ENCODE peak calls at places on chromosome 9, in ten cellular contexts. One of them, this sample, is unnamed.

GRCh38 chr9:115121140-115121710 is 3.3 kb upstream of the TNC start:
- DNase-seq in WTC11: no peak
- DNase-seq in HepG2: no peak
- DNase-seq in breast epithelium: no peak
- DNase-seq in endothelial cell of umbilical vein: no peak
- DNase-seq in GM23338: no peak
- DNase-seq in HuH-7: no peak
- DNase-seq in activated B cell treated with CpG ODN at 0.5 μM for 24 hours: no peak
- DNase-seq in stimulated activated CD4-positive, alpha-beta T cell treated with anti-CD3 and anti-CD28 coated beads, Interleukin-1b, Interleukin-23, amount 100 ng/mL, for 1 hour: no peak
- DNase-seq in DMS53: peak
- DNase-seq in this sample: no peak

GRCh38 chr9:114430443-114430842 is 42.7 kb upstream of the AKNA start:
- DNase-seq in WTC11: no peak
- DNase-seq in HepG2: no peak
- DNase-seq in breast epithelium: no peak
- DNase-seq in endothelial cell of umbilical vein: no peak
- DNase-seq in GM23338: no peak
- DNase-seq in HuH-7: no peak
- DNase-seq in activated B cell treated with CpG ODN at 0.5 μM for 24 hours: no peak
- DNase-seq in stimulated activated CD4-positive, alpha-beta T cell treated with anti-CD3 and anti-CD28 coated beads, Interleukin-1b, Interleukin-23, amount 100 ng/mL, for 1 hour: no peak
- DNase-seq in DMS53: peak
- DNase-seq in this sample: peak

GRCh38 chr9:134962065-134962997 is 44.6 kb upstream of the FCN1 start:
- DNase-seq in WTC11: no peak
- DNase-seq in HepG2: no peak
- DNase-seq in breast epithelium: peak
- DNase-seq in endothelial cell of umbilical vein: no peak
- DNase-seq in GM23338: no peak
- DNase-seq in HuH-7: no peak
- DNase-seq in activated B cell treated with CpG ODN at 0.5 μM for 24 hours: no peak
- DNase-seq in stimulated activated CD4-positive, alpha-beta T cell treated with anti-CD3 and anti-CD28 coated beads, Interleukin-1b, Interleukin-23, amount 100 ng/mL, for 1 hour: no peak
- DNase-seq in DMS53: no peak
- DNase-seq in this sample: no peak

GRCh38 chr9:122810306-122810946 is 10.5 kb downstream of the OR1K1 start:
- DNase-seq in WTC11: peak
- DNase-seq in HepG2: peak
- DNase-seq in breast epithelium: peak
- DNase-seq in endothelial cell of umbilical vein: peak
- DNase-seq in GM23338: peak
- DNase-seq in HuH-7: peak
- DNase-seq in activated B cell treated with CpG ODN at 0.5 μM for 24 hours: peak
- DNase-seq in stimulated activated CD4-positive, alpha-beta T cell treated with anti-CD3 and anti-CD28 coated beads, Interleukin-1b, Interleukin-23, amount 100 ng/mL, for 1 hour: peak
- DNase-seq in DMS53: peak
- DNase-seq in this sample: peak

GRCh38 chr9:29209748-29210276 is 1636.5 kb upstream of the C9orf72 start:
- DNase-seq in WTC11: no peak
- DNase-seq in HepG2: no peak
- DNase-seq in breast epithelium: no peak
- DNase-seq in endothelial cell of umbilical vein: no peak
- DNase-seq in GM23338: no peak
- DNase-seq in HuH-7: no peak
- DNase-seq in activated B cell treated with CpG ODN at 0.5 μM for 24 hours: no peak
- DNase-seq in stimulated activated CD4-positive, alpha-beta T cell treated with anti-CD3 and anti-CD28 coated beads, Interleukin-1b, Interleukin-23, amount 100 ng/mL, for 1 hour: no peak
- DNase-seq in DMS53: no peak
- DNase-seq in this sample: no peak

GRCh38 chr9:122364117-122364782 is 6.6 kb upstream of the PTGS1 start:
- DNase-seq in WTC11: no peak
- DNase-seq in HepG2: no peak
- DNase-seq in breast epithelium: no peak
- DNase-seq in endothelial cell of umbilical vein: no peak
- DNase-seq in GM23338: no peak
- DNase-seq in HuH-7: no peak
- DNase-seq in activated B cell treated with CpG ODN at 0.5 μM for 24 hours: no peak
- DNase-seq in stimulated activated CD4-positive, alpha-beta T cell treated with anti-CD3 and anti-CD28 coated beads, Interleukin-1b, Interleukin-23, amount 100 ng/mL, for 1 hour: no peak
- DNase-seq in DMS53: no peak
- DNase-seq in this sample: no peak

GRCh38 chr9:116904165-116904564 is 217.1 kb downstream of the TRIM32 start:
- DNase-seq in WTC11: no peak
- DNase-seq in HepG2: no peak
- DNase-seq in breast epithelium: no peak
- DNase-seq in endothelial cell of umbilical vein: no peak
- DNase-seq in GM23338: no peak
- DNase-seq in HuH-7: no peak
- DNase-seq in activated B cell treated with CpG ODN at 0.5 μM for 24 hours: no peak
- DNase-seq in stimulated activated CD4-positive, alpha-beta T cell treated with anti-CD3 and anti-CD28 coated beads, Interleukin-1b, Interleukin-23, amount 100 ng/mL, for 1 hour: no peak
- DNase-seq in DMS53: no peak
- DNase-seq in this sample: no peak

GRCh38 chr9:76667521-76667957 is 96.7 kb upstream of the PCA3 start:
- DNase-seq in WTC11: no peak
- DNase-seq in HepG2: no peak
- DNase-seq in breast epithelium: no peak
- DNase-seq in endothelial cell of umbilical vein: peak
- DNase-seq in GM23338: no peak
- DNase-seq in HuH-7: no peak
- DNase-seq in activated B cell treated with CpG ODN at 0.5 μM for 24 hours: no peak
- DNase-seq in stimulated activated CD4-positive, alpha-beta T cell treated with anti-CD3 and anti-CD28 coated beads, Interleukin-1b, Interleukin-23, amount 100 ng/mL, for 1 hour: no peak
- DNase-seq in DMS53: peak
- DNase-seq in this sample: no peak

GRCh38 chr9:107161338-107161737 is 121.7 kb upstream of the RAD23B start:
- DNase-seq in WTC11: no peak
- DNase-seq in HepG2: peak
- DNase-seq in breast epithelium: no peak
- DNase-seq in endothelial cell of umbilical vein: no peak
- DNase-seq in GM23338: no peak
- DNase-seq in HuH-7: no peak
- DNase-seq in activated B cell treated with CpG ODN at 0.5 μM for 24 hours: no peak
- DNase-seq in stimulated activated CD4-positive, alpha-beta T cell treated with anti-CD3 and anti-CD28 coated beads, Interleukin-1b, Interleukin-23, amount 100 ng/mL, for 1 hour: no peak
- DNase-seq in DMS53: peak
- DNase-seq in this sample: peak

GRCh38 chr9:138024131-138024530 is 146.5 kb downstream of the CACNA1B start:
- DNase-seq in WTC11: no peak
- DNase-seq in HepG2: no peak
- DNase-seq in breast epithelium: peak
- DNase-seq in endothelial cell of umbilical vein: no peak
- DNase-seq in GM23338: no peak
- DNase-seq in HuH-7: no peak
- DNase-seq in activated B cell treated with CpG ODN at 0.5 μM for 24 hours: no peak
- DNase-seq in stimulated activated CD4-positive, alpha-beta T cell treated with anti-CD3 and anti-CD28 coated beads, Interleukin-1b, Interleukin-23, amount 100 ng/mL, for 1 hour: no peak
- DNase-seq in DMS53: no peak
- DNase-seq in this sample: no peak

GRCh38 chr9:618478-618877 is 223.0 kb upstream of the DMRT1 start:
- DNase-seq in WTC11: no peak
- DNase-seq in HepG2: no peak
- DNase-seq in breast epithelium: no peak
- DNase-seq in endothelial cell of umbilical vein: no peak
- DNase-seq in GM23338: no peak
- DNase-seq in HuH-7: no peak
- DNase-seq in activated B cell treated with CpG ODN at 0.5 μM for 24 hours: no peak
- DNase-seq in stimulated activated CD4-positive, alpha-beta T cell treated with anti-CD3 and anti-CD28 coated beads, Interleukin-1b, Interleukin-23, amount 100 ng/mL, for 1 hour: no peak
- DNase-seq in DMS53: no peak
- DNase-seq in this sample: no peak

GRCh38 chr9:21710792-21711191 is 91.6 kb upstream of the MTAP start:
- DNase-seq in WTC11: no peak
- DNase-seq in HepG2: no peak
- DNase-seq in breast epithelium: no peak
- DNase-seq in endothelial cell of umbilical vein: no peak
- DNase-seq in GM23338: no peak
- DNase-seq in HuH-7: no peak
- DNase-seq in activated B cell treated with CpG ODN at 0.5 μM for 24 hours: no peak
- DNase-seq in stimulated activated CD4-positive, alpha-beta T cell treated with anti-CD3 and anti-CD28 coated beads, Interleukin-1b, Interleukin-23, amount 100 ng/mL, for 1 hour: no peak
- DNase-seq in DMS53: no peak
- DNase-seq in this sample: no peak

GRCh38 chr9:20640331-20641187 is 18.3 kb upstream of the MLLT3 start:
- DNase-seq in WTC11: no peak
- DNase-seq in HepG2: no peak
- DNase-seq in breast epithelium: peak
- DNase-seq in endothelial cell of umbilical vein: peak
- DNase-seq in GM23338: no peak
- DNase-seq in HuH-7: no peak
- DNase-seq in activated B cell treated with CpG ODN at 0.5 μM for 24 hours: peak
- DNase-seq in stimulated activated CD4-positive, alpha-beta T cell treated with anti-CD3 and anti-CD28 coated beads, Interleukin-1b, Interleukin-23, amount 100 ng/mL, for 1 hour: peak
- DNase-seq in DMS53: peak
- DNase-seq in this sample: peak

GRCh38 chr9:91949293-91949945 is 609 bp downstream of the ROR2 start:
- DNase-seq in WTC11: peak
- DNase-seq in HepG2: no peak
- DNase-seq in breast epithelium: no peak
- DNase-seq in endothelial cell of umbilical vein: no peak
- DNase-seq in GM23338: peak
- DNase-seq in HuH-7: no peak
- DNase-seq in activated B cell treated with CpG ODN at 0.5 μM for 24 hours: no peak
- DNase-seq in stimulated activated CD4-positive, alpha-beta T cell treated with anti-CD3 and anti-CD28 coated beads, Interleukin-1b, Interleukin-23, amount 100 ng/mL, for 1 hour: no peak
- DNase-seq in DMS53: peak
- DNase-seq in this sample: peak

This sample was measured in NCI-H82.